ENCODE peak calls at places on chromosomes 2 and 18, in nine cellular contexts. X, G, I, J, Z, F, E, O and U are unnamed samples.

GRCh38 chr2:177625744-177626655 is 233.4 kb downstream of the AGPS start:
- DNase-seq in E (no peak), X (peak; percentile 83), O (no peak), G (no peak), J (no peak), Z (no peak), I (no peak), F (no peak), U (no peak)

GRCh38 chr2:140465301-140465700 is 1665.5 kb downstream of the LRP1B start:
- DNase-seq in O (no peak), F (no peak), E (no peak), X (no peak), Z (no peak), G (no peak), J (no peak), I (no peak), U (no peak)

GRCh38 chr2:143954208-143954607 is 565.7 kb downstream of the ZEB2 start:
- DNase-seq in E (no peak), Z (peak; percentile 47), F (no peak), G (no peak), I (no peak), J (no peak), X (no peak), O (no peak), U (no peak)

GRCh38 chr2:164745012-164745797 is 96.4 kb downstream of the COBLL1 start:
- DNase-seq in I (no peak), G (no peak), F (no peak), X (no peak), E (no peak), O (no peak), J (no peak), Z (no peak), U (no peak)

GRCh38 chr2:64514018-64514417 is 10.1 kb upstream of the AFTPH start:
- DNase-seq in Z (no peak), X (no peak), E (no peak), G (no peak), O (no peak), J (no peak), I (no peak), F (no peak), U (no peak)

GRCh38 chr2:204693262-204693661 is 148.0 kb downstream of the PARD3B start:
- DNase-seq in O (no peak), I (no peak), G (no peak), E (no peak), Z (no peak), X (no peak), J (no peak), F (no peak), U (no peak)

GRCh38 chr2:224562831-224563230 is 22.3 kb downstream of the CUL3 start:
- DNase-seq in E (no peak), Z (no peak), I (no peak), G (no peak), O (no peak), F (no peak), J (no peak), X (no peak), U (no peak)

GRCh38 chr2:235553696-235554100 is 59.9 kb downstream of the AGAP1 start:
- DNase-seq in Z (no peak), G (no peak), J (no peak), E (no peak), F (no peak), I (no peak), O (no peak), X (no peak), U (no peak)

GRCh38 chr2:109436635-109437225 is 177.0 kb downstream of the SEPTIN10 start:
- DNase-seq in J (no peak), G (no peak), Z (no peak), E (peak; percentile 83), I (no peak), F (no peak), X (no peak), O (no peak), U (no peak)

GRCh38 chr2:223532161-223532560 is 70.0 kb downstream of the SCG2 start:
- DNase-seq in O (no peak), F (no peak), G (no peak), E (no peak), I (no peak), X (no peak), Z (peak; percentile 9), J (no peak), U (no peak)

GRCh38 chr2:195898505-195898904 is 170.1 kb downstream of the DNAH7 start:
- DNase-seq in X (peak; percentile 90), J (peak; percentile 83), G (no peak), I (no peak), O (no peak), F (no peak), Z (peak; percentile 99), E (peak; percentile 97), U (peak; percentile 8)

GRCh38 chr2:3585239-3586109 is 9.4 kb upstream of the COLEC11 start:
- DNase-seq in F (no peak), Z (peak; percentile 33), G (no peak), J (peak; percentile 90), E (no peak), I (no peak), X (no peak), O (no peak), U (no peak)

GRCh38 chr2:189002079-189002478 is 27.9 kb downstream of the COL3A1 start:
- DNase-seq in F (no peak), G (no peak), O (no peak), X (no peak), J (no peak), Z (peak; percentile 50), E (no peak), I (no peak), U (no peak)

GRCh38 chr18:66226782-66227181 is 377.1 kb downstream of the CDH19 start:
- DNase-seq in E (no peak), X (no peak), F (no peak), G (no peak), I (no peak), O (no peak), Z (no peak), J (no peak), U (no peak)

GRCh38 chr2:19900536-19901200 is 1.1 kb downstream of the TTC32 start:
- DNase-seq in O (no peak), I (no peak), J (no peak), Z (peak; percentile 23), E (peak; percentile 28), F (no peak), G (peak; percentile 48), X (peak; percentile 32), U (no peak)

GRCh38 chr2:20156051-20156730 is 68.7 kb downstream of the SDC1 start:
- DNase-seq in O (no peak), Z (no peak), G (no peak), F (no peak), I (no peak), X (no peak), E (no peak), J (no peak), U (no peak)

GRCh38 chr2:240107386-240107785 is 28.7 kb downstream of the COPS9 start:
- DNase-seq in O (no peak), E (peak; percentile 9), J (no peak), G (no peak), X (no peak), F (no peak), Z (no peak), I (no peak), U (no peak)

GRCh38 chr2:230067990-230068657 is 600 bp downstream of the SLC16A14 start:
- DNase-seq in J (peak; percentile 79), F (peak; percentile 9), I (no peak), Z (peak; percentile 8), E (peak; percentile 43), X (peak; percentile 29), O (no peak), G (peak; percentile 20), U (peak; percentile 47)

GRCh38 chr2:47403829-47404228 is 873 bp downstream of the MSH2 start:
- DNase-seq in E (peak; percentile 15), F (peak; percentile 59), X (no peak), G (no peak), O (no peak), Z (no peak), J (no peak), I (no peak), U (no peak)

GRCh38 chr18:48802543-48803428 is 148.0 kb downstream of the SMAD7 start:
- DNase-seq in E (peak; percentile 82), G (no peak), Z (no peak), O (no peak), F (peak; percentile 65), J (peak; percentile 41), X (no peak), I (no peak), U (peak; percentile 45)

GRCh38 chr2:240424341-240425235 is 10.9 kb upstream of the GPC1 start:
- DNase-seq in I (no peak), J (peak; percentile 9), F (peak; percentile 7), E (no peak), Z (no peak), G (no peak), X (no peak), O (no peak), U (no peak)